ENCODE peak calls at places on chromosomes 12 and 14, in ten cellular contexts. R, G, E, O, I, L, Z, F, C and J are unnamed samples.

GRCh38 chr14:21087294-21088091 is 11.0 kb downstream of the ZNF219 start:
- DNase-seq in R (no peak), G (no peak), E (no peak), O (peak), I (no peak), L (no peak), Z (no peak), F (no peak), C (no peak), J (no peak)

GRCh38 chr14:22841769-22842168 is 5.4 kb downstream of the MMP14 start:
- DNase-seq in R (no peak), G (no peak), E (no peak), O (no peak), I (no peak), L (no peak), Z (no peak), F (no peak), C (no peak), J (no peak)

GRCh38 chr12:57008113-57008687 is 1.9 kb upstream of the ZBTB39 start:
- DNase-seq in R (no peak), G (peak), E (no peak), O (peak), I (no peak), L (no peak), Z (no peak), F (peak), C (no peak), J (no peak)

GRCh38 chr12:58655375-58655774 is 264.9 kb downstream of the LRIG3 start:
- DNase-seq in R (no peak), G (no peak), E (no peak), O (no peak), I (no peak), L (no peak), Z (no peak), F (no peak), C (no peak), J (no peak)

GRCh38 chr12:14577344-14577743 is 9.7 kb upstream of the PLBD1 start:
- DNase-seq in R (no peak), G (no peak), E (no peak), O (no peak), I (no peak), L (no peak), Z (no peak), F (no peak), C (no peak), J (no peak)

GRCh38 chr14:71060795-71061455 is 153.7 kb downstream of the PCNX1 start:
- DNase-seq in R (no peak), G (no peak), E (no peak), O (peak), I (no peak), L (no peak), Z (no peak), F (no peak), C (no peak), J (no peak)

GRCh38 chr14:61188196-61188595 is 92.9 kb downstream of the TMEM30B start:
- DNase-seq in R (no peak), G (no peak), E (no peak), O (no peak), I (no peak), L (no peak), Z (peak), F (no peak), C (peak), J (peak)

GRCh38 chr12:39931857-39932256 is 174.0 kb downstream of the SLC2A13 start:
- DNase-seq in R (no peak), G (no peak), E (no peak), O (no peak), I (no peak), L (no peak), Z (no peak), F (no peak), C (no peak), J (no peak)

GRCh38 chr12:86917121-86917520 is 660.9 kb upstream of the MGAT4C start:
- DNase-seq in R (no peak), G (no peak), E (no peak), O (no peak), I (no peak), L (no peak), Z (no peak), F (no peak), C (no peak), J (no peak)

GRCh38 chr12:86914716-86915115 is 658.5 kb upstream of the MGAT4C start:
- DNase-seq in R (no peak), G (peak), E (no peak), O (peak), I (no peak), L (no peak), Z (no peak), F (no peak), C (no peak), J (peak)
- TF ChIP-seq CTCF in R (no peak), G (no peak), E (peak), O (peak), I (no peak), L (peak), Z (no peak), F (no peak), C (no peak), J (peak)

GRCh38 chr12:113161415-113162016 is 12.0 kb downstream of the CFAP73 start:
- DNase-seq in R (no peak), G (no peak), E (no peak), O (no peak), I (no peak), L (no peak), Z (no peak), F (peak), C (no peak), J (peak)
- TF ChIP-seq POLR2A in R (no peak), G (no peak), E (no peak), O (no peak), I (no peak), L (no peak), Z (no peak), F (no peak), C (no peak), J (no peak)

GRCh38 chr14:68282479-68283377 is 463.1 kb downstream of the RAD51B start:
- DNase-seq in R (no peak), G (peak), E (no peak), O (no peak), I (no peak), L (no peak), Z (no peak), F (no peak), C (no peak), J (no peak)
- H3K4me3 ChIP-seq in R (no peak), G (no peak), E (no peak), O (no peak), I (no peak), L (no peak), Z (no peak), F (no peak), C (no peak), J (no peak)

GRCh38 chr12:124379938-124380754 is 85.3 kb downstream of the RFLNA start:
- DNase-seq in R (no peak), G (no peak), E (no peak), O (peak), I (peak), L (no peak), Z (peak), F (no peak), C (no peak), J (peak)
- TF ChIP-seq CTCF in R (peak), G (no peak), E (peak), O (peak), I (peak), L (peak), Z (peak), F (no peak), C (peak), J (peak)

GRCh38 chr12:49567611-49568441 is at the start of gene MCRS1:
- DNase-seq in R (peak), G (peak), E (peak), O (peak), I (peak), L (peak), Z (peak), F (peak), C (peak), J (peak)
- TF ChIP-seq POLR2A in R (no peak), G (peak), E (peak), O (peak), I (peak), L (peak), Z (peak), F (peak), C (peak), J (no peak)

DNA sequence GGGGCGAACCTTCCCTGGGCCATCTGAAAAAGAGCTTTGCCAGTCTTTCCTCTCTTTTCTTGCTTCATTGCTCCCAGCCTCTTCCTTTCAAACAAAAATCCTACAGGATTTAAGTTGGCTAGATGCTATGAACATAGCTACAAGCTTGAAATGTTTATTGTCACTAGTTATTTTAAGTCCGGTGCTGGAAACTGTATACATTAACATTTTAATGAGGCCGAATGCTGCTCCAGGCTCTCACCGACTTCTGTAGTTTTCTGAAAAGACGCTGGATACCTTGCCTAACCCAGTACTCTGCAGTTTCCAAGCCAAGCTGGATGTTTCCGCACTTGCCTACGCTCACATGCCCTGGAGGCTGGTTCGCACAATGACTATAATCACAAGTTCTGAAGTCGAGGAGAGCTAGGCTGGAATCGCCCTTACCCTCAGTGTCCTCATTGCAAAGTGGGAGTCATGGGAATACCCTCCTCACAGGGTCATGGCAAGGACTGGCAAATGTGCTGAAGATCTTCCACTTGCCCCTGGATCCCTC is 39.1 kb downstream of the LTBP2 start:
- DNase-seq in R (no peak), G (no peak), E (no peak), O (peak), I (no peak), L (peak), Z (peak), F (no peak), C (no peak), J (no peak)
- H3K4me3 ChIP-seq in R (peak), G (no peak), E (peak), O (peak), I (no peak), L (no peak), Z (peak), F (no peak), C (no peak), J (no peak)